ENCODE peak calls at places on chromosomes 13 and 19, in four cellular contexts. K is brain microvascular endothelial cell, T is ovary, I is stomach. U is an unnamed sample.

GRCh38 chr13:37481858-37482227 is 116.7 kb downstream of the POSTN start:
- DNase-seq in T (no peak), K (no peak), I (no peak), U (no peak)

GRCh38 chr19:55270172-55270942 is 9.6 kb downstream of the HSPBP1 start:
- DNase-seq in K (no peak), T (no peak), I (no peak), U (no peak)

GRCh38 chr19:48053856-48054255 is 10.0 kb upstream of the CABP5 start:
- DNase-seq in I (no peak), K (no peak), T (no peak), U (no peak)

GRCh38 chr19:1624458-1624857 is 19.2 kb upstream of the UQCR11 start:
- DNase-seq in K (peak; percentile 25), T (peak; percentile 60), I (peak; percentile 55), U (peak; percentile 55)

GRCh38 chr19:39428309-39429112 is 7.2 kb downstream of the RPS16 start:
- DNase-seq in K (peak; percentile 91), I (peak; percentile 52), T (peak; percentile 91), U (no peak)

GRCh38 chr19:48330012-48330681 is 4.8 kb downstream of the EMP3 start:
- DNase-seq in T (peak; percentile 76), I (peak; percentile 86), K (no peak), U (peak; percentile 93)

GRCh38 chr13:96091164-96091931 is 1.4 kb downstream of the HS6ST3 start:
- DNase-seq in I (peak; percentile 33), K (no peak), T (peak; percentile 34), U (peak; percentile 33)

GRCh38 chr13:100633461-100633860 is 41.1 kb downstream of the TMTC4 start:
- DNase-seq in K (peak; percentile 27), T (no peak), I (no peak), U (no peak)

GRCh38 chr19:23596872-23597271 is 90.1 kb downstream of the ZNF675 start:
- DNase-seq in I (no peak), T (no peak), K (no peak), U (no peak)

DNA sequence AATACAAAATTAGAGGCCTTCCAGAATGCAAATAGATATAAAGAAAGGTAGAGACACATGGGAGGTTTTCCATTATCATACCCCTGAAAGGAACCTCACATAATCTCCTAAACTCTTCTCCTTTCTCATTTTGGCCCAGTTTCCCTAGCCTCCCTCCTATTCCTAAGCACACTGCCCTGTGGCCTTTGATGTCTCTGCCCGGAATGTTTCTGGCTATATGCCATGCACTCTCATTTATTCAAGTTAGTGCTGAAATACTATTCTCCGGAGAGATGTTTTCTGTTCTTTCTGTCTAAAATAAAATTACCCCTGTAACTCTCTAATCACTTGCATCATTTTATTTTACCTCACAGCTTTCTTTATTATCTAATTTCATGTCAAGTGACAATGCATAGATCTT is 1287.7 kb downstream of the SLITRK5 start:
- DNase-seq in K (no peak), T (peak; percentile 43), I (no peak), U (no peak)
- H3K27ac ChIP-seq in K (no peak overlapping the region), T (no peak overlapping the region), I (no peak overlapping the region), U (no peak overlapping the region)

DNA sequence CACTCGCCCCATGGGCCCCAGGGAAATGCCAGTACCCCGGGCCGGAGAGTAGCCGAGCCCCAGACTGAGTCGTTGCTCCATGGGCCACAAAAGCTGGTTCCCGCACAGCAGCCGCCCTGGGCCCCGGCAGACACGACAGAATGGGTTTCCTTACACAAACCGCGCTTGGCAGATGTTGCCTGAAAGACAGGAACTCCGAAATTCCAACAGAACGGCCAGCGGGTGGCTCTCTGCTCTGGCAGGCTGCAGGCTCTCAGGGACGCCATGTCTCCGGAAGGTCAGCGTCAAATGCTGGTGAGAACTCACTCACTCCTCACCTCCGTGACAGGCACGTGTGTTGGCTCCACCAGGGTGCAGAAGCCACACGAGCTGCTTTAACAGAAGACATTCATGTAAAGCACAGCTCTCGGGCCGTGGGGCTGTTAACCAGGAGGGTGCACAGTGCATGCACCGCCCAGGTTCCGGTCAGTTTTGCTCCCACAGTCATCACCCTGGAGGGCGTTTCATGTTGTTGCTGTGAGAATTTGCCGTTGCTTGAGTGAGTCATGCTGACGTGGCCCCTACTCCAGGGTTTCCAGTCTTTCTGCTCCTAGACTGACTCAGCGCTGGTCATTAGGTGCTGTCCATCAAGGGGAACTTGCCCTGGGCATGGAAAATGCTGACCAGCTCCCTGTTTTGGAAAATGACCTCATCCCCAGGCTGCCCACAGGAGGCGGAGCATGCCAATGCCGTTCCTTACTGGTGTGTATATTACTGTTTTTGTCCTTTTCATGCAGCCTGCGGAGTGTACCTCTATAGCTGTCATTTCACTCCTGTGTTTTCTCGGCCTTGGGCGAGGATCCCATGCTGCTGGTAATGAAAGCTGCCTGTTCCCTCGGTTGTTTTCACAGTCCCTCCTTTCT is 44.8 kb downstream of the ANKRD10 start:
- DNase-seq in T (peak; percentile 79), K (peak; percentile 100), I (peak; percentile 79), U (no peak)
- TF ChIP-seq CTCF in T (peak; percentile 21), K (peak; percentile 15), I (no peak), U (peak; percentile 11)

DNA sequence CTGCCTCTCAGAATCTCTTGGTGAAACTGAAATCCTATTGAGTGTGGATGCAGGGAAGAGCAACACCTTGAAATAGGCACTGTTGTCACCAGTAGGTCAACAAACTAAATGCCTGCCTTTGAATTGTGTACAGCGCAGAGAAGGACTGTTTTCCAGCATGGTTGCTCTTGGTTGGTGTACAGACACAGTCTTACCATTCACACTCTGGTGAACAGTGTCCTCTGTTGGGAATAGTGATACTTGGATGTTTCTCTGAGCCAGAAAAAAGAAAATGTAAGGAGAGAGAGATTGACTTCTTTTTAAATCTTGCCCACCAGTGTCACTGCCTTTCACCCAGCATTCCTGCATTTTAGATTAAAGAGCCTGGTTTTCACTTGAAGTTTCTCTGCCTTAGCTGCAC is 179.7 kb downstream of the STK24 start:
- DNase-seq in I (no peak), K (peak; percentile 18), T (no peak), U (no peak)
- H3K27ac ChIP-seq in I (no peak overlapping the region), K (no peak overlapping the region), T (no peak overlapping the region), U (no peak overlapping the region)

GRCh38 chr19:17380426-17381138 is 3.4 kb upstream of the PLVAP start:
- DNase-seq in T (no peak), K (no peak), I (no peak), U (no peak)

GRCh38 chr19:17376935-17377600 is at the start of gene PLVAP:
- DNase-seq in T (no peak), I (no peak), K (no peak), U (no peak)

GRCh38 chr19:17379221-17379631 is 2.1 kb upstream of the PLVAP start:
- DNase-seq in T (no peak), K (no peak), I (no peak), U (no peak)
- TF ChIP-seq CTCF in T (no peak), K (no peak), I (no peak), U (no peak)

DNA sequence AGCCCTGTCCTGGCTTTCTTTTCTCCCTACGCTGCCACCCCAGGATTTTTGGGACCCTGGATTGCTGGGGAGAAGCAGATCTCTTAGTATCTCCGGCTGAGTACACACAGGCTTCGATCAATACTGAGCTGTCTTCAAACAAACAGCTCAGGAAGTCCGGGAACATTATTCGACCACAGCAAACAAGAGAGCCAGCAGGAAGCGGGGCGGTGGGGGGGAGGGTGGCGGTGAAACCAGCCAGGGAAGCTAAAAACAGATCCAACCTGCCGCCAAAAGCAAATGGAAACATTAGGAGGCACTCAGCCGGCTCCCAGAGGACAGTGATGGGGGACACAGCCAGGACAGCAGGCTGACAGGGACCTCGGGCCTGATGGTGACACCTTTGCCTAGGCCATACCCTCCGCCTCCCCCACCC is 12.2 kb upstream of the BCAM start:
- DNase-seq in T (no peak), K (no peak), I (peak; percentile 69), U (no peak)
- H3K27ac ChIP-seq in T (no peak overlapping the region), K (no peak overlapping the region), I (peak overlapping the region; percentile 57), U (peak overlapping the region; percentile 70)

GRCh38 chr19:8697671-8698432 is 743 bp downstream of the ACTL9 start:
- DNase-seq in T (no peak), I (no peak), K (no peak), U (no peak)
- TF ChIP-seq CTCF in T (no peak), I (no peak), K (no peak), U (no peak)

GRCh38 chr13:68748038-68748437 is 1359.6 kb upstream of the ATXN8OS start:
- DNase-seq in K (no peak), T (no peak), I (no peak), U (no peak)

GRCh38 chr13:68745517-68745916 is 1362.1 kb upstream of the ATXN8OS start:
- DNase-seq in I (no peak), T (no peak), K (no peak), U (no peak)

GRCh38 chr13:68749801-68750200 is 1357.8 kb upstream of the ATXN8OS start:
- DNase-seq in T (no peak), K (no peak), I (no peak), U (no peak)
- H3K27ac ChIP-seq in T (no peak overlapping the region), K (no peak overlapping the region), I (no peak overlapping the region), U (no peak overlapping the region)

DNA sequence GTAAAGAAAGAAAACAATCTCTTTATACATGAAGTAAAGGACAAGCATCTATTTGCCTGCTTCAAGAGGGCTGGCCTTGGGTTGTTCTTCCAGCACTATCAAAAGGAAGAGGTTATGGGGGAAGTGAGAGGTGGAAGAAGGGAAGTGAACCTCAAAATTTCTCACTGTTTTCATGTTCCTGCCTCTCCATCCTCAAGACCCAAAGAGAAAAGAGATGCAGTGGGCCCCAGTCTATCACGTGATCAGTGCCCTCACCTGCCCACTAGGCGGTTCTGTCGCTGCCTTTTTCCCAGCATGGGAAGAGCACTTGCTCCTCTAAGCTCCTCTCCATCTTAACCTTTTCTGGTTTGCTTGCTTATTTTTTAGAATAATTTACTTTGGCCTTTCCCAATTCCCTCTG is 6.2 kb upstream of the USP12 start:
- DNase-seq in T (no peak), K (no peak), I (no peak), U (no peak)
- TF ChIP-seq CTCF in T (no peak), K (peak; percentile 19), I (no peak), U (no peak)